ENCODE peak calls at places on chromosomes 13 and 19, in four cellular contexts. M, V, T and A are unnamed samples.

GRCh38 chr13:91133941-91134772 is 213.3 kb upstream of the MIR17HG start:
- DNase-seq in M (peak; percentile 48), V (no peak), T (peak; percentile 54), A (peak; percentile 68)

GRCh38 chr13:38223093-38223492 is 126.6 kb upstream of the UFM1 start:
- DNase-seq in M (peak; percentile 38), V (no peak), T (peak; percentile 1), A (peak; percentile 31)

GRCh38 chr19:33298146-33298911 is 4.0 kb downstream of the CEBPA start:
- DNase-seq in M (no peak), V (peak; percentile 50), T (no peak), A (no peak)

GRCh38 chr13:77345150-77345780 is 18.4 kb upstream of the MYCBP2 start:
- DNase-seq in M (no peak), V (no peak), T (no peak), A (no peak)

GRCh38 chr13:32911506-32911905 is 104.7 kb upstream of the KL start:
- DNase-seq in M (peak; percentile 9), V (no peak), T (peak; percentile 57), A (peak; percentile 63)

GRCh38 chr19:51809787-51810186 is 14.8 kb downstream of the FPR3 start:
- DNase-seq in M (no peak), V (no peak), T (no peak), A (no peak)

GRCh38 chr13:67259208-67259607 is 29.1 kb upstream of the PCDH9 start:
- DNase-seq in M (no peak), V (no peak), T (no peak), A (no peak)

GRCh38 chr19:18847516-18848463 is 16.0 kb downstream of the UPF1 start:
- DNase-seq in M (no peak), V (no peak), T (no peak), A (no peak)

GRCh38 chr19:14943601-14944000 is 2.3 kb downstream of the OR7C2 start:
- DNase-seq in M (no peak), V (no peak), T (no peak), A (no peak)

GRCh38 chr13:113927661-113928581 is 46.0 kb downstream of the C13orf46 start:
- DNase-seq in M (no peak), V (no peak), T (peak; percentile 99), A (peak; percentile 97)

DNA sequence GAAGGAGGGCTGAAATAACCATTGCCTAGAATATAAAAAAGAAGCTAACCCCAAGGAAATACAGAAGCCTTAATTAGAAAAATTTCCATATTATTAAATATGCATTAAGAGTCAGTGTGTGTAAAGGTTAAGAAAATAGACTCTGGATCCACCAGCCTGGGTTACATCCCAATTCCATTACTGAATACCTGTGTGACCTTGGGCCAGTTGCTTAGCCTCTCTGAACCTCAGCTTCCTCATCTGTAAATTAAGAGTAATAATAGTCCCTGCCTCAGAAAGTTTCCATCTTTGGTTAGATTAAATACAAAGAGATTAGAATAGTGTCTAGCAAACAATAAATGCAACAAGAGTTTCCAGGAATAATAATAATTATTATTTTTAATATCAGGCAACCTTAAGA is 54.5 kb downstream of the ATP7B start:
- DNase-seq in M (no peak), V (no peak), T (no peak), A (no peak)
- H4K91ac ChIP-seq in M (no peak overlapping the region), V (no peak overlapping the region), T (no peak overlapping the region), A (no peak overlapping the region)

GRCh38 chr19:49415810-49416200 is 7.4 kb downstream of the PTH2 start:
- DNase-seq in M (no peak), V (no peak), T (no peak), A (no peak)
- H3K36me3 ChIP-seq in M (no peaks in the 10 kb centered on the region), V (no peaks in the 10 kb centered on the region), T (no peaks in the 10 kb centered on the region), A (no peaks in the 10 kb centered on the region)

DNA sequence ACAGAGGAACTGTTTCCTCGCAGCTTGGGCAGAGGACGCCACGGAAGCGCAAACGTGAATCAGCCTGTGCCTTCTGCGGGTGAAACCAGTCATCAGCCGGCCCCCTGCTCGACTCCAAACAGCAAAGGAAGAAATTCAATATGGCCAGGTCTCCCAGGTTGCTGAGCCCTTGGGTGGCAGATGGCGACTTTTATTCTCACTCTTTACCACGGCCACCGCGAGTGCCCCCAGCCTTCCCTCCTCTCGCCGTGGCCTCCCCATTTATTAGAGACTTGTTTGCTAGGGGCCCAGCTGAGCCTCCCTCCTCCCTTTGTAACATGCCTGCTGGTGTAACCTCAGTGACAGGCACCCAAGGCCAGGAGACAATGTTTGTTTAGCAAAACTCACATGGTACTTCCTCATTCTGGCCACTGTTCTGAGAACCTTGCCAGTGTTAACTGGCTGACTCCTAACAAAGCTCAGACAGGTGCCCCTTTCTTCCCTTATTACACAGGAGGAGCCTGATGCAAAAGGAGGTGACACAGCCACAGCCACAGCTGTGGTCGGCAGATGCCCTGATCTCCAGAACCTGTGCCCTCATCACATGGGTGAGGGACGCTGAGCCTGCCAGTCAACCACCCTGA is 5.8 kb downstream of the RAB20 start:
- DNase-seq in M (no peak), V (no peak), T (no peak), A (no peak)
- H4K91ac ChIP-seq in M (no peak overlapping the region), V (no peak overlapping the region), T (no peak overlapping the region), A (peak overlapping the region; percentile 5)

GRCh38 chr19:16540948-16541347 is 1.3 kb downstream of the CHERP start:
- DNase-seq in M (no peak), V (no peak), T (no peak), A (no peak)
- H3K36me3 ChIP-seq in M (peaks cover 56% of the 10 kb centered on the region), V (peaks cover 10% of the 10 kb centered on the region), T (peaks cover 32% of the 10 kb centered on the region), A (peaks cover 35% of the 10 kb centered on the region)

DNA sequence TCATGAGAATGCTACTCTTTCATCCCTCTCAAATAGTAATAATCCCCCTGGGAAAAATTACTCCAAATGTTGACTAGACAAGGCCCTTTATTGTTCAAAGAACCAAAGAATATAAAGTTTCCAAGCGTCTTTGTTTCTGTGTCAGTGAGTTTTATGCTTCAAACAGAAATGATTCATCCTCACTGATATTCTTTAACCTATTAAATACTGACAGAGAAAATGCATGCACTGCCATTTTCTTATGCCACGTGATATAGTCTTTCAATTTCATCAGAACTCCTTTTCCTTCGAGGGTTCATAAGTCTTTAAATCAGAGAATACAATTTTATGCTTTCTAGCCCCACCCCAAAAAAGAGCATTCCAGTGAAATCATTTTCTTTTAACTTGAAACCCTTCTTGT is 211.6 kb downstream of the SHISA2 start:
- DNase-seq in M (no peak), V (no peak), T (no peak), A (no peak)
- H4K91ac ChIP-seq in M (no peak overlapping the region), V (no peak overlapping the region), T (no peak overlapping the region), A (no peak overlapping the region)

GRCh38 chr13:49543656-49544055 is 41.7 kb downstream of the RCBTB1 start:
- DNase-seq in M (no peak), V (no peak), T (no peak), A (no peak)
- H3K36me3 ChIP-seq in M (peaks cover 93% of the 10 kb centered on the region), V (peaks cover 29% of the 10 kb centered on the region), T (peaks cover 21% of the 10 kb centered on the region), A (peaks cover 5% of the 10 kb centered on the region)